ENCODE peak calls at places on chromosome 20, in five cellular contexts. O is SK-N-SH, U is fibroblast of lung, T is K562, B is endothelial cell of umbilical vein. K is an unnamed sample. For H3K79me2, the result is how much of the 10 kb centered on the place peaks cover.

GRCh38 chr20:14360386-14360785 is 23.0 kb upstream of the FLRT3 start:
- DNase-seq in U (no peak), B (no peak), O (no peak), T (no peak), K (no peak)

GRCh38 chr20:5153612-5154542 is 27.1 kb downstream of the CDS2 start:
- DNase-seq in U (peak), O (no peak), B (no peak), T (no peak), K (no peak)

GRCh38 chr20:3904224-3904623 is 15.0 kb downstream of the PANK2 start:
- DNase-seq in U (no peak), O (no peak), B (no peak), T (no peak), K (no peak)

GRCh38 chr20:47303736-47304135 is 52.8 kb downstream of the ZMYND8 start:
- DNase-seq in B (no peak), O (peak), T (no peak), U (no peak), K (no peak)

GRCh38 chr20:47354710-47355488 is 1.6 kb downstream of the ZMYND8 start:
- DNase-seq in B (peak), U (peak), O (no peak), T (no peak), K (no peak)

GRCh38 chr20:41462372-41463161 is 95.9 kb upstream of the EMILIN3 start:
- DNase-seq in B (no peak), T (no peak), U (no peak), O (no peak), K (no peak)

GRCh38 chr20:18056174-18057105 is 1.3 kb downstream of the OVOL2 start:
- DNase-seq in B (no peak), O (peak), T (no peak), U (peak), K (no peak)

GRCh38 chr20:38321959-38322598 is 18.1 kb downstream of the BPI start:
- DNase-seq in T (peak), U (peak), O (peak), B (peak), K (no peak)

GRCh38 chr20:5767493-5768098 is 17.4 kb downstream of the SHLD1 start:
- DNase-seq in T (no peak), B (no peak), O (no peak), U (no peak), K (no peak)

GRCh38 chr20:58092871-58093270 is 135.6 kb downstream of the ANKRD60 start:
- DNase-seq in U (no peak), T (no peak), O (no peak), B (no peak), K (no peak)

GRCh38 chr20:22070546-22070945 is 365.1 kb downstream of the PAX1 start:
- DNase-seq in T (no peak), O (no peak), B (peak), U (no peak), K (no peak)

GRCh38 chr20:47304287-47304686 is 52.2 kb downstream of the ZMYND8 start:
- DNase-seq in B (peak), U (no peak), O (peak), T (no peak), K (no peak)

GRCh38 chr20:24577271-24577909 is 108.0 kb downstream of the SYNDIG1 start:
- DNase-seq in U (no peak), O (no peak), B (no peak), T (no peak), K (no peak)

GRCh38 chr20:61052796-61053442 is 199.1 kb upstream of the CDH4 start:
- DNase-seq in O (no peak), U (no peak), B (no peak), T (no peak), K (no peak)

GRCh38 chr20:60123652-60124051 is 165.4 kb downstream of the CDH26 start:
- DNase-seq in B (no peak), U (no peak), T (no peak), O (no peak), K (no peak)

GRCh38 chr20:5205348-5206210 is 78.8 kb downstream of the CDS2 start:
- DNase-seq in B (peak), U (peak), T (peak), O (peak), K (peak)

GRCh38 chr20:47784599-47785320 is 521 bp downstream of the SULF2 start:
- DNase-seq in B (peak), T (no peak), O (peak), U (peak), K (no peak)

GRCh38 chr20:44601801-44602204 is 19.4 kb downstream of the PKIG start:
- DNase-seq in T (no peak), U (peak), B (peak), O (no peak), K (no peak)

GRCh38 chr20:46324960-46325703 is 16.8 kb upstream of the CDH22 start:
- DNase-seq in T (peak), U (no peak), O (peak), B (peak), K (peak)

GRCh38 chr20:10414982-10415650 is 18.9 kb downstream of the MKKS start:
- DNase-seq in B (peak), O (no peak), U (peak), T (no peak), K (no peak)

GRCh38 chr20:51440589-51440988 is 101.9 kb downstream of the NFATC2 start:
- DNase-seq in T (no peak), B (no peak), O (no peak), U (no peak), K (peak)

GRCh38 chr20:21706345-21707195 is 1.1 kb downstream of the PAX1 start:
- DNase-seq in B (no peak), U (no peak), O (no peak), T (no peak), K (no peak)

GRCh38 chr20:51338692-51339440 is 203.7 kb downstream of the NFATC2 start:
- DNase-seq in O (no peak), T (peak), B (no peak), U (peak), K (no peak)

GRCh38 chr20:22499475-22500174 is 84.7 kb downstream of the FOXA2 start:
- DNase-seq in O (no peak), U (no peak), B (no peak), T (no peak), K (no peak)

GRCh38 chr20:38295811-38296210 is 8.1 kb upstream of the BPI start:
- DNase-seq in T (no peak), U (no peak), B (no peak), O (no peak), K (no peak)

GRCh38 chr20:9969626-9970025 is 65.2 kb upstream of the ANKEF1 start:
- DNase-seq in U (no peak), B (no peak), T (no peak), O (no peak), K (no peak)

GRCh38 chr20:4512891-4513550 is 208.7 kb upstream of the PRND start:
- DNase-seq in O (no peak), B (peak), U (peak), T (no peak), K (no peak)

GRCh38 chr20:46509523-46509922 is 3.8 kb downstream of the ZNF334 start:
- DNase-seq in U (no peak), T (no peak), B (no peak), O (no peak), K (no peak)

GRCh38 chr20:38405132-38405531 is 30.0 kb downstream of the SNHG17 start:
- DNase-seq in U (no peak), O (no peak), B (no peak), T (no peak), K (no peak)

GRCh38 chr20:3738109-3739053 is 5.9 kb downstream of the HSPA12B start:
- DNase-seq in U (no peak), T (no peak), B (no peak), O (no peak), K (no peak)

GRCh38 chr20:5890773-5891441 is 59.4 kb downstream of the TRMT6 start:
- DNase-seq in U (no peak), B (no peak), O (no peak), T (no peak), K (no peak)

GRCh38 chr20:44938637-44939036 is 21.6 kb downstream of the TOMM34 start:
- DNase-seq in T (no peak), B (peak), O (no peak), U (no peak), K (no peak)

GRCh38 chr20:57679113-57679512 is 30.7 kb downstream of the PMEPA1 start:
- DNase-seq in O (no peak), B (no peak), T (no peak), U (no peak), K (peak)

GRCh38 chr20:46151936-46152335 is 33.8 kb downstream of the CD40 start:
- DNase-seq in T (peak), B (no peak), U (no peak), O (peak), K (peak)

GRCh38 chr20:50100552-50100951 is 12.4 kb downstream of the UBE2V1 start:
- DNase-seq in B (no peak), U (peak), O (no peak), T (no peak), K (no peak)

GRCh38 chr20:50099121-50099520 is 13.8 kb downstream of the UBE2V1 start:
- DNase-seq in T (no peak), U (no peak), B (no peak), O (no peak), K (no peak)

GRCh38 chr20:50101281-50101680 is 11.7 kb downstream of the UBE2V1 start:
- DNase-seq in T (no peak), B (no peak), U (no peak), O (no peak), K (no peak)

GRCh38 chr20:50099565-50099991 is 13.4 kb downstream of the UBE2V1 start:
- DNase-seq in B (no peak), U (no peak), T (no peak), O (no peak), K (no peak)

GRCh38 chr20:50101900-50102299 is 11.1 kb downstream of the UBE2V1 start:
- DNase-seq in B (no peak), O (no peak), T (no peak), U (no peak), K (no peak)
- H3K79me2 ChIP-seq in B (half or more), O (half or more), T (half or more), U (half or more), K (half or more)

GRCh38 chr20:63551068-63551467 is 2.9 kb upstream of the FNDC11 start:
- DNase-seq in B (no peak), U (no peak), T (no peak), O (no peak), K (no peak)
- H2AFZ ChIP-seq in B (no peak), U (no peak), T (no peak), O (no peak), K (no peak)

GRCh38 chr20:49942303-49942702 is 6.1 kb downstream of the RNF114 start:
- DNase-seq in T (no peak), U (no peak), O (no peak), B (no peak), K (no peak)

GRCh38 chr20:49941456-49941855 is 5.3 kb downstream of the RNF114 start:
- DNase-seq in U (no peak), B (no peak), O (no peak), T (no peak), K (no peak)

GRCh38 chr20:49945306-49945700 is 9.1 kb downstream of the RNF114 start:
- DNase-seq in T (no peak), B (no peak), U (no peak), O (no peak), K (no peak)

GRCh38 chr20:49945701-49946477 is 9.7 kb downstream of the RNF114 start:
- DNase-seq in O (no peak), T (no peak), B (no peak), U (no peak), K (no peak)

GRCh38 chr20:49942942-49943341 is 6.7 kb downstream of the RNF114 start:
- DNase-seq in O (no peak), B (no peak), T (no peak), U (no peak), K (no peak)
- H3K79me2 ChIP-seq in O (half or more), B (under half), T (half or more), U (half or more), K (under half)

DNA sequence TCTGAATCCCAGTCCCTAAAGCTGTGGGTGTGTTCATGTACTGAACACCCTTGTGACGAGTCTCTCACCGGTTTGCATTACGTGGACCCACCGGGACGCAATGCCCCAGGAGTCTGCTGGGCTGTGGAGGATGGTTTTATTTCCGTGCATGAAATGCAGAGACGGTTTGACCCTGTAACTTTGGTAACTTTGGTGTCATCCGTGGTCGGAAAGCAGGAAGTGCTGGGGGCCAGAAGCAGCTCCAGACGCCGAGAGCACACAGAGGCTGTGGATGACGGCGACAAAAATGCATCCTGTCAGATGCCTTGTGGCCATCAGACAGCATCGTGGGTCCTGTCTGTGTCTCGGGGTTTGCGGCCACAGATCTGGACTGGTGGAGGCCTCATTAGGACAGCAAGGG is 7.2 kb downstream of the BHLHE23 start:
- DNase-seq in T (no peak), U (no peak), B (no peak), O (no peak), K (no peak)
- H2AFZ ChIP-seq in T (no peak), U (no peak), B (no peak), O (no peak), K (no peak)

DNA sequence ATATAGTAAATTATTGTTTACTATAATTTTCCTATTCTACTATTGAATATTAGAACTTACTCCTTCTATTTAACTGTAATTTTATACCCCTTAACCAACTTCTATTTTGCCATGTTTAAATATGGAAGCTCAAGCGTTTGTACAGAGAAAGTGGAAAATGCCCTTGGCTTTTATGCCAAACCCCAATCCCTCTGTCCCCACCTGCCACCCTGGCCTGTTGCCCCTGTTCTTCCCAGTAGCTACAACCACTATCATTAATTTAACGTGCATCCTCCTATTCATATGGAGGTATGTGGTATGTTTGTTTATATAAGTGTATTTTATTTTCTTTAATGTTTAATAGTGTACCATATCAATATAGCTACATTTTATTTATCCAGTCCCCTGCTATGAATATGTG is 58.1 kb downstream of the ASXL1 start:
- DNase-seq in O (no peak), U (no peak), B (no peak), T (no peak), K (no peak)
- H3K79me2 ChIP-seq in O (half or more), U (under half), B (half or more), T (half or more), K (half or more)

DNA sequence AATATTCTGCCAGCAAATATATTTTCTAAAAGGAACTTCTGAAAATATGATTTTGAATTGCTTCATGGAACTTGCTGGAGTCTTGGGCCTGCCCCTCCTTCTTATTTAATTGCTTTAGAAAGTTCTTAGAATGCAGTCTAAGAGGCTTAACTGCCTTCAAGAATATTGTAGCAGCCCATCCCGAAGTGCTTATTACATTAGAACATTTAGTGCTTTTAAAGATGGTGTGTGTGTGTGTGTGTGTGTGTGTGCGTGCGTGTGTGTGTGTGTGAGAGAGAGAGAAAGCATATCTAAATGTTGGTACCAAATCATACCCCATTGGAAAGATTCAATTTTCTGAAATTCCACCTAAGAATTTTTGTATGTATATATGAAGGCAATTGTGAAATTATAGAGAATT is 193.5 kb downstream of the SLC24A3 start:
- DNase-seq in O (no peak), T (no peak), U (no peak), B (no peak), K (no peak)
- H2AFZ ChIP-seq in O (no peak), T (no peak), U (no peak), B (no peak), K (no peak)

DNA sequence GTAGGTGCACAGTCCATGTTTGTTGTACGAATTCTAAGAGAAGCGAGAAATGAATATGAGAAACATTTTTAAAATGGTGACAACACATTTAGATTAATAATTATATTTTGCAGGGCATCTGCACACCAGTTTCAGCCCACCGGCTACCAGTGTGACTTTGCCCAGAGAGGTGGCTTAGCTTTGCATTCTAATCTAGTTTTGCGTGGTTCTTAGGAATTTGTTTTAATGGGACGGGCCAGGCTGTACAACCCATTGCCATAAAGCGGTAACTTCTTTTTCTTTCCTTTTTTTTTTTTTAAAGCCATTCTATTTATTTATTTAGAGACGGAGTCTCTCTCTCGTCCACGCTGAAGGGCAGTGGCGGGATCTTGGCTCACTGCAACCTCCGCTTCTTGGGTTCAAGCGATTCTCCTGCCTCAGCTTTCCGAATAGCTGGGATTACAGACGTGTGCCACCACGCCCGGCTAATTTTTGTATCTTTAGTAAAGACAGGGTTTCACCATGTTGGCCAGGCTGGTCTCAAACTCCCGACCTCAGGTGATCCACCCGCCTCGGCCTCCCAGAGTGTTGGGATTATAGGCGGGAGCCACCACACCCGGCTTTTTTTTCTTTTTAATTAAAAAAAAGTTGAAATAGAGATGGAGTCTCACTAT is 829 bp downstream of the MANBAL start:
- DNase-seq in T (no peak), O (no peak), U (no peak), B (no peak), K (no peak)
- H3K79me2 ChIP-seq in T (half or more), O (half or more), U (under half), B (under half), K (under half)

GRCh38 chr20:12531626-12532025 is 477.1 kb upstream of the SPTLC3 start:
- DNase-seq in U (no peak), T (no peak), B (no peak), O (no peak), K (no peak)

DNA sequence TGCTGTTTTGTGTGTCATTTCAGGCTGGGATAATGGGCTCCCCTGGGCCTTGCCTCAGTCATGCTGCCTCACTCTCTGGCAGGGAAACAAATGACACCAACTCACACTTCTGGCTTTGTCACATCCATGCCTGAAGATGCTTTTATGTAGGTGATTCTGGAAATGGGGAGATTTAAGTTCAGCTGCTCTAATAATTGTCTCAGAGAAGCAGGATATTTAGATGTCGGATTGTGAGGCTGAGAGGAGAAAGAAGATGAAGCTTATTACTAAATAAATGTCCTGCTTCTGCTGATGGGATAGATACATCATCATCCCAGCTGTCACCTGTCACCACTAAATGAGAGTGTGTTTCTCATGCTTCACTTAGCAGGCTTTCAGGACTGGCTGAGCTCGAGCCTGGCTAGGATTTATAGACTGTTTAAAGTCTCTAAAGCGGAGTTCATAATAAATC is 480.2 kb upstream of the SPTLC3 start:
- DNase-seq in U (no peak), T (no peak), B (no peak), O (no peak), K (no peak)
- H2AFZ ChIP-seq in U (no peak), T (no peak), B (no peak), O (no peak), K (no peak)

GRCh38 chr20:34410331-34410730 is 47.3 kb downstream of the ITCH start:
- DNase-seq in T (no peak), O (no peak), B (no peak), U (no peak), K (no peak)

GRCh38 chr20:34420146-34420545 is 57.1 kb downstream of the ITCH start:
- DNase-seq in B (peak), T (no peak), U (no peak), O (no peak), K (no peak)

GRCh38 chr20:34412453-34412852 is 49.4 kb downstream of the ITCH start:
- DNase-seq in B (no peak), U (no peak), T (no peak), O (no peak), K (no peak)

GRCh38 chr20:34420975-34421374 is 57.9 kb downstream of the ITCH start:
- DNase-seq in T (no peak), U (no peak), B (no peak), O (no peak), K (no peak)

DNA sequence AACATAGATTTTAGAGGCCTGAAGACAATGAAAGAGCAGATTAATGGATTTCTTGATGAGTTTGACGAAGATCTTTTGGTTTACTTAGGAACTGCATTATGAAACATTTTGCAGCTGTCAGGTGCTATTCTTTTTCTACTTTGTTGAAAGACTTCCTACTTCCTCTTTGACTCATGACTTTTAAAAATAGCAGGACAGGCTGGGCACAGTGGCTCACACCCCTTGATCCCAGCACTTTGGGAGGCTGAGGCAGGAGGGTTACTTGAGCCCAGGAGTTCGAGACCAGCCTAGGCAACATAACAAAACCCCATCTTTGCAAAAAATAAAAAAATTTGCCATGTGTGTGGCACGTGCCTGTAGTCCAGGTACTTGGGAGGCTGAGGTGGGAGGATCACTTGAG is 52.0 kb downstream of the ITCH start:
- DNase-seq in U (no peak), O (no peak), B (peak), T (no peak), K (peak)
- H3K79me2 ChIP-seq in U (under half), O (half or more), B (under half), T (under half), K (under half)